ENCODE peak calls at places on chromosomes 11 and 22, in five cellular contexts. U is tibial artery; K is fibroblast of lung; T is IMR-90; B is CD8-positive, alpha-beta memory T cell. F is an unnamed sample. For H3K4me1, the result is how much of the 10 kb centered on the place peaks cover.

GRCh38 chr11:19430346-19431058 is 189.8 kb upstream of the E2F8 start:
- DNase-seq in B (no peak), K (peak), T (no peak), U (no peak), F (no peak)

GRCh38 chr11:63791495-63792167 is 21.6 kb upstream of the SPINDOC start:
- DNase-seq in U (no peak), B (no peak), T (no peak), K (no peak), F (no peak)

GRCh38 chr11:100671471-100671870 is 15.6 kb upstream of the ARHGAP42 start:
- DNase-seq in T (peak), B (no peak), K (peak), U (no peak), F (no peak)

GRCh38 chr11:80727315-80727714 is 1286.5 kb upstream of the TENM4 start:
- DNase-seq in U (no peak), K (peak), T (no peak), B (no peak), F (no peak)

GRCh38 chr11:35237860-35238715 is 99.1 kb downstream of the CD44 start:
- DNase-seq in T (no peak), B (peak), K (peak), U (peak), F (no peak)

GRCh38 chr11:44575962-44576361 is 10.5 kb downstream of the CD82 start:
- DNase-seq in K (no peak), U (no peak), B (no peak), T (no peak), F (no peak)

GRCh38 chr11:83195176-83195531 is 1.6 kb downstream of the ANKRD42 start:
- DNase-seq in K (peak), B (no peak), U (no peak), T (peak), F (no peak)

GRCh38 chr11:44496391-44496790 is 69.1 kb upstream of the CD82 start:
- DNase-seq in U (no peak), K (no peak), B (no peak), T (no peak), F (no peak)

GRCh38 chr11:82194521-82194920 is 539.1 kb downstream of the FAM181B start:
- DNase-seq in K (no peak), U (no peak), T (no peak), B (no peak), F (no peak)

DNA sequence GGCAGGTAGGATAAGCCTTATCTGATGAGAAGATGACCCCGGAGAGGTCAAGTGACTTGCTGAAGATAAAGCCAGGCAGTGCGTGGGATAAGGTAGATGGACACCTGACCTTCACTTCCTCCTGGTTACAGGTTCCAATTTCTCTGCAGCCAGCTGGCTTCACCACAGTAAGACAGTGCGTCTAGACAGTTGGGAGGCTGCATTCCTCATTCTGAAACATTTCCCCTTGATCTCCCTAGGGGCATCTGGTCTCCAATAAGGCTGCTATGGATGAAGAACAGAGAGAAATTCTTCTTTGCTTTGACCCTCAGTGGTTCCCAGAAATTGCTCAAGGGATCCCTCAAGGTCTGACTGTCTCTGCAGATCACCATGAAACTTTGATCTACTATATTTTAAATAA is 211.3 kb downstream of the MYO18B start:
- DNase-seq in U (no peak), B (no peak), K (no peak), T (no peak), F (no peak)
- H3K27ac ChIP-seq in U (no peak), B (no peak), K (no peak), T (no peak), F (no peak)

GRCh38 chr11:1149545-1149944 is 8.2 kb upstream of the MUC5AC start:
- DNase-seq in T (no peak), K (no peak), U (no peak), B (no peak), F (no peak)
- H3K4me1 ChIP-seq in T (under half), K (under half), U (under half), B (under half), F (under half)

DNA sequence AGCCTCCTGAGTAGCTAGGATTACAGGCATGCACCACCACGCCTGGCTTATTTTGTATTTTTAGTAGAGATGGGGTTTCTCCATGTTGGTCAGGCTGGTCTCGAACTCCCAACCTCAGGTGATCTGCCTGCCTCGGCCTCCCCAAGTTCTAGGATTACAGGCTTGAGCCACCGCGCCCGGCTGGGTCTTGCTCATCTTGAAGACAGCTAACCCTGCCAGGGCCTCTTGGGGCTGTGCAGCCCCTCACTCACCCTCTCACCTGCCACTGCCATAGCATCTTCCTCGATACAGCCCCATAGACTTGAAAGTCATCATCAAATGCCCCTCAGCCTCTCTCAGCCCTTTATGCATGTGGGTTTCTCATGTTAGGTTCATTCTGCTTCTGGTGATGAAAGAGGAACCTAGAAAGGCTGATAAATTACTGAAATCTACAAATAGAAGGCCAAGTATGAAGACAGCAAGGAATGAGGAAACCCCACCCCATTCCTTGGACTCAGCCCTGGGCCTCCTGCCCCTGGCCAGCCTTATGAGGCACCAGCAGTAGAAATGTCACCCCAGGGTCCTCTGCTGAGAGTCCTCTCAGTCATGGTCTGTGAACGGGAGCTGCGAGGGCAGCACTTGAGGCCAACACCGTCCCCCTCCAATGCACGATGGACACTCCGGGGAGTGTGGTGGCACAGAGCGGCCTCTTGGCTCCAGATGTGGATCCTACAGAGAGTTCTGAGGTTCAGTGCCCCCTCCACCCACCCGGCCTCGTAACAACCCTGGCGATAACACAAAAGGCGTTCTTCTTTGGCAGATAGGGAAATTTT is 24.8 kb downstream of the SCGB1A1 start:
- DNase-seq in B (no peak), U (peak), K (peak), T (no peak), F (no peak)
- H3K27ac ChIP-seq in B (no peak), U (peak), K (peak), T (peak), F (peak)

GRCh38 chr22:45645526-45646414 is 25.9 kb upstream of the ATXN10 start:
- DNase-seq in U (peak), T (peak), K (no peak), B (peak), F (peak)
- H3K4me1 ChIP-seq in U (under half), T (under half), K (under half), B (under half), F (under half)

GRCh38 chr11:27469333-27469680 is 3.3 kb downstream of the LGR4 start:
- DNase-seq in B (no peak), T (no peak), U (no peak), K (no peak), F (no peak)
- H3K27ac ChIP-seq in B (no peak), T (no peak), U (no peak), K (no peak), F (no peak)

DNA sequence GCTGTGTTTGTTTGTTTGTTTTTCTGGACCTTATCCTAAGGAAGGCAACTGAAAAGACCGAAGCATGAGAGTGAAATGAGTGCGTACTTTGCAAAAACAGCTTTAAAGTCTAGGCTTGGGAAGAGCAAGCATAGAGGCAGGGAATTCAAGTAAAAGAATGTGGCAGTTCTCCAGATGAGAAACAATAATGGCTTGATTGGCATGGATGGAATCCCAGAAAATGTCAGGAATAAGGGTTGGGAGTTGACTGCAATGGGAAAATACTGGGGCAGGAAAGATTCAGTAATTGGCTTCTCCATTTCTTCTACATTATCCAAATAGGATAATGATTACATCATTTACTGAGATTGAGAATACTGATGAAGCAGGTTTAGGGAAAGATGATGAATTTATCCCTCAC is 17.5 kb downstream of the SAAL1 start:
- DNase-seq in U (no peak), B (no peak), K (peak), T (no peak), F (no peak)
- H3K4me1 ChIP-seq in U (under half), B (under half), K (under half), T (under half), F (under half)

GRCh38 chr11:12249590-12250260 is 127.6 kb upstream of the PARVA start:
- DNase-seq in K (no peak), U (no peak), B (no peak), T (no peak), F (no peak)
- H3K27ac ChIP-seq in K (no peak), U (peak), B (no peak), T (no peak), F (peak)

GRCh38 chr11:64851831-64852337 is 7.4 kb upstream of the CDC42BPG start:
- DNase-seq in U (no peak), T (no peak), B (no peak), K (no peak), F (no peak)

GRCh38 chr11:64848779-64849599 is 4.5 kb upstream of the CDC42BPG start:
- DNase-seq in K (no peak), T (no peak), B (no peak), U (no peak), F (no peak)

GRCh38 chr11:64848214-64848778 is 3.8 kb upstream of the CDC42BPG start:
- DNase-seq in B (no peak), U (no peak), T (no peak), K (no peak), F (no peak)

GRCh38 chr11:64850979-64851567 is 6.6 kb upstream of the CDC42BPG start:
- DNase-seq in T (no peak), K (no peak), B (peak), U (no peak), F (no peak)

DNA sequence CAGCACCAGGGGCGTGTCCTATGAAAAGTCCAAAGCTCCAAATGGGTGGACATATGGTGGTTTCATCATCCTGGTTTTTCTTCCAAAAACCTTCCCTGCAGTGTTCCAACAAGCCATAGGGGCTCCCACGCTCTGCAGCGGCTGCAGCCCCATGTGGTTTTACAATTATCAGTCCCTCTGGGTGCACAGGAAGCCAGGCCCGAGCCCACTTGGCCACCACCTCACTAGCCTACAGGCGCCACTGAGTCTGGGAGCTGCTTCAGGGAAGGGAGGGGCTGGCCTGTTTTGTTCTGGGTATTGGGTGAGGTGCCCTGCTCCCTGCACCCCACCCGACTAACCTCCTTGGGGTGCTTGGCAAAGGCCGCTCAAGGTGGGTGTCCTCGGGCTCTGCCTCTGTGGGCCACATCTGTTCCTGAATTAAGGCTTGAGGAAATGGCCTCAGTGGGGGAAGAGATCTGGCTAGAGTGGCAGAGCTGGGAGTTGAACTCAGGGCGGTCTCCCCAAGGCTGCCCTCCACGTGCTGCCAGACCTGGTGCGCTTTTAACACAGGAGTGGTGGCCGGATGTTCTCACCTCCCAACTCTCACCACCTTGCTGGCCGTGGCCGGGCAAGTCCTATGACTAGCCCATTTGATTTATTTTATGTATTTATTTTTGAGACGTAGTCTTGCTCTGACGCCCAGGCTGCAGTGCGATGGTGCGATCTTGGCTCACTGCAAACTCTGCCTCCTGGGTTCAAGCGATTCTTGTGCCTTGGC is 5.3 kb upstream of the CDC42BPG start:
- DNase-seq in U (no peak), K (no peak), T (no peak), B (no peak), F (no peak)
- H3K4me1 ChIP-seq in U (half or more), K (under half), T (under half), B (half or more), F (half or more)

GRCh38 chr22:42691440-42691839 is 29.2 kb downstream of the A4GALT start:
- DNase-seq in U (no peak), K (no peak), B (no peak), T (no peak), F (no peak)
- H3K27ac ChIP-seq in U (peak), K (no peak), B (no peak), T (no peak), F (no peak)

GRCh38 chr11:126135182-126136176 is 72.8 kb upstream of the CDON start:
- DNase-seq in B (no peak), U (no peak), K (no peak), T (no peak), F (no peak)
- H3K4me1 ChIP-seq in B (under half), U (under half), K (under half), T (under half), F (under half)